ENCODE peak calls at places on chromosome 12, in five cellular contexts. U is sigmoid colon; I is effector memory CD4-positive, alpha-beta T cell; W is SHP77 treated with DMSO at 0.1 percent for 48 hours; C is EL. F is an unnamed sample.

GRCh38 chr12:50986961-50987737 is 34.8 kb downstream of the HIGD1C start:
- DNase-seq in U (peak), C (peak), I (no peak), W (no peak), F (peak)

GRCh38 chr12:57813971-57814771 is 4.4 kb downstream of the AVIL start:
- DNase-seq in I (no peak), C (no peak), W (no peak), U (no peak), F (no peak)

GRCh38 chr12:8678661-8679111 is 16.1 kb upstream of the MFAP5 start:
- DNase-seq in C (no peak), W (no peak), I (no peak), U (no peak), F (no peak)

GRCh38 chr12:16658699-16659098 is 52.7 kb upstream of the LMO3 start:
- DNase-seq in C (no peak), W (no peak), I (no peak), U (no peak), F (no peak)

GRCh38 chr12:47032644-47033043 is 46.8 kb upstream of the PCED1B start:
- DNase-seq in I (no peak), W (peak), U (no peak), C (peak), F (peak)

GRCh38 chr12:131006036-131006735 is 52.5 kb downstream of the ADGRD1 start:
- DNase-seq in I (no peak), W (no peak), C (no peak), U (no peak), F (no peak)

GRCh38 chr12:34294137-34294536 is 271.8 kb downstream of the ALG10 start:
- DNase-seq in I (no peak), C (no peak), U (no peak), W (no peak), F (no peak)

GRCh38 chr12:43099691-43100163 is 452.3 kb downstream of the ADAMTS20 start:
- DNase-seq in W (no peak), I (no peak), C (peak), U (no peak), F (no peak)

GRCh38 chr12:43737646-43738045 is 20.9 kb downstream of the PUS7L start:
- DNase-seq in C (peak), I (no peak), U (no peak), W (no peak), F (peak)

GRCh38 chr12:6847676-6848075 is 3.4 kb downstream of the CDCA3 start:
- DNase-seq in C (no peak), I (no peak), W (no peak), U (no peak), F (no peak)

GRCh38 chr12:130975116-130975515 is 21.4 kb downstream of the ADGRD1 start:
- DNase-seq in U (no peak), C (no peak), I (no peak), W (no peak), F (no peak)

GRCh38 chr12:16012086-16012485 is 101.0 kb downstream of the DERA start:
- DNase-seq in C (no peak), W (no peak), I (no peak), U (peak), F (no peak)

GRCh38 chr12:43009866-43010265 is 420.3 kb upstream of the PRICKLE1 start:
- DNase-seq in W (no peak), U (no peak), I (no peak), C (no peak), F (no peak)

GRCh38 chr12:19440019-19440858 is 947 bp downstream of the AEBP2 start:
- DNase-seq in I (peak), C (peak), W (no peak), U (peak), F (peak)

GRCh38 chr12:51009038-51009437 is 17.1 kb downstream of the SLC11A2 start:
- DNase-seq in U (peak), I (no peak), C (no peak), W (no peak), F (no peak)

GRCh38 chr12:129069886-129070285 is 216.6 kb downstream of the GLT1D1 start:
- DNase-seq in W (no peak), C (no peak), I (no peak), U (no peak), F (no peak)

GRCh38 chr12:49954863-49955830 is 4.6 kb downstream of the AQP2 start:
- DNase-seq in W (no peak), I (no peak), U (no peak), C (no peak), F (no peak)

GRCh38 chr12:51625370-51625769 is 34.3 kb downstream of the SCN8A start:
- DNase-seq in U (no peak), I (no peak), C (no peak), W (no peak), F (no peak)

GRCh38 chr12:80064951-80065350 is 34.4 kb upstream of the OTOGL start:
- DNase-seq in I (no peak), W (no peak), U (no peak), C (no peak), F (no peak)

GRCh38 chr12:45446013-45446412 is 230.1 kb downstream of the ANO6 start:
- DNase-seq in U (no peak), I (no peak), C (peak), W (no peak), F (no peak)

GRCh38 chr12:93937812-93938211 is 210.6 kb upstream of the PLXNC1 start:
- DNase-seq in U (no peak), C (no peak), I (no peak), W (no peak), F (no peak)

GRCh38 chr12:102642199-102642598 is 161.8 kb upstream of the IGF1 start:
- DNase-seq in C (peak), U (no peak), I (no peak), W (no peak), F (peak)

GRCh38 chr12:131397493-131398181 is 313.3 kb upstream of the SFSWAP start:
- DNase-seq in I (no peak), W (no peak), C (no peak), U (no peak), F (no peak)

GRCh38 chr12:6963016-6963731 is 7.3 kb downstream of the PHB2 start:
- DNase-seq in C (no peak), I (no peak), W (no peak), U (peak), F (no peak)

GRCh38 chr12:58387199-58387598 is 445.8 kb downstream of the ATP23 start:
- DNase-seq in I (no peak), U (no peak), W (no peak), C (peak), F (peak)

GRCh38 chr12:30599631-30600030 is 96.0 kb downstream of the IPO8 start:
- DNase-seq in I (no peak), C (no peak), U (no peak), W (peak), F (no peak)

GRCh38 chr12:56781726-56782125 is 18.6 kb downstream of the HSD17B6 start:
- DNase-seq in W (no peak), C (no peak), U (no peak), I (no peak), F (no peak)

GRCh38 chr12:11716794-11717532 is 67.5 kb downstream of the ETV6 start:
- DNase-seq in U (no peak), C (peak), W (no peak), I (no peak), F (peak)

GRCh38 chr12:5453471-5453870 is 21.6 kb downstream of the NTF3 start:
- DNase-seq in W (no peak), U (no peak), I (no peak), C (no peak), F (no peak)

GRCh38 chr12:124654666-124655316 is 87.4 kb upstream of the NCOR2 start:
- DNase-seq in W (peak), U (peak), C (peak), I (no peak), F (no peak)

GRCh38 chr12:90897316-90897715 is 57.7 kb downstream of the CCER1 start:
- DNase-seq in C (no peak), U (no peak), W (no peak), I (no peak), F (no peak)

GRCh38 chr12:113135178-113136127 is at the start of gene RASAL1:
- DNase-seq in I (peak), U (no peak), C (no peak), W (no peak), F (no peak)

GRCh38 chr12:112029326-112029725 is 16.1 kb downstream of the ERP29 start:
- DNase-seq in C (no peak), W (no peak), U (no peak), I (no peak), F (no peak)

GRCh38 chr12:1691123-1692007 is 495 bp downstream of the ADIPOR2 start:
- DNase-seq in I (no peak), W (no peak), U (peak), C (peak), F (peak)

GRCh38 chr12:51941011-51941561 is 10.4 kb upstream of the ACVR1B start:
- DNase-seq in W (peak), I (no peak), U (no peak), C (peak), F (no peak)

GRCh38 chr12:57240926-57241555 is 9.9 kb downstream of the STAC3 start:
- DNase-seq in I (no peak), W (no peak), U (peak), C (peak), F (peak)

GRCh38 chr12:6294156-6294532 is 16.3 kb upstream of the PLEKHG6 start:
- DNase-seq in I (no peak), U (no peak), W (no peak), C (no peak), F (no peak)

GRCh38 chr12:6618483-6618882 is 11.3 kb upstream of the CHD4 start:
- DNase-seq in W (no peak), C (no peak), U (no peak), I (no peak), F (no peak)